ENCODE peak calls at places on chromosome 18, in seven cellular contexts. X is K562, L is GM12878, M is HCT116, N is HepG2, Q is endothelial cell of umbilical vein, W is H1. T is an unnamed sample.

GRCh38 chr18:46264255-46264654 is 160.1 kb downstream of the HAUS1 start:
- DNase-seq in X (peak), L (no peak), M (peak), N (peak), Q (peak), W (no peak), T (no peak)

GRCh38 chr18:79164696-79165095 is 95.5 kb downstream of the ATP9B start:
- DNase-seq in X (no peak), L (no peak), M (no peak), N (no peak), Q (no peak), W (no peak), T (no peak)

GRCh38 chr18:12659904-12660605 is 2.1 kb upstream of the SPIRE1 start:
- DNase-seq in X (peak), L (no peak), M (peak), N (peak), Q (peak), W (no peak), T (peak)

GRCh38 chr18:32770181-32770650 is 2.6 kb downstream of the KLHL14 start:
- DNase-seq in X (no peak), L (no peak), M (no peak), N (peak), Q (no peak), W (no peak), T (no peak)

GRCh38 chr18:55485666-55486065 is 102.3 kb downstream of the TCF4 start:
- DNase-seq in X (no peak), L (no peak), M (no peak), N (no peak), Q (no peak), W (no peak), T (peak)

GRCh38 chr18:43271593-43272432 is 5.5 kb downstream of the SYT4 start:
- DNase-seq in X (peak), L (no peak), M (peak), N (peak), Q (peak), W (no peak), T (peak)

GRCh38 chr18:615773-616172 is 19.0 kb downstream of the CLUL1 start:
- DNase-seq in X (no peak), L (no peak), M (no peak), N (no peak), Q (no peak), W (no peak), T (no peak)

GRCh38 chr18:56168049-56168781 is 470.2 kb downstream of the TXNL1 start:
- DNase-seq in X (no peak), L (no peak), M (no peak), N (no peak), Q (peak), W (peak), T (peak)

GRCh38 chr18:13271512-13271911 is 53.0 kb downstream of the LDLRAD4 start:
- DNase-seq in X (no peak), L (no peak), M (no peak), N (peak), Q (no peak), W (no peak), T (no peak)

GRCh38 chr18:13455960-13456471 is 237.5 kb downstream of the LDLRAD4 start:
- DNase-seq in X (no peak), L (peak), M (no peak), N (no peak), Q (no peak), W (no peak), T (no peak)

GRCh38 chr18:12842459-12843380 is 41.3 kb downstream of the PTPN2 start:
- DNase-seq in X (no peak), L (no peak), M (no peak), N (no peak), Q (no peak), W (no peak), T (no peak)

GRCh38 chr18:55878224-55878623 is 290.2 kb upstream of the TCF4 start:
- DNase-seq in X (no peak), L (no peak), M (no peak), N (no peak), Q (no peak), W (no peak), T (peak)

GRCh38 chr18:10413722-10414121 is 40.7 kb upstream of the APCDD1 start:
- DNase-seq in X (no peak), L (no peak), M (no peak), N (no peak), Q (no peak), W (no peak), T (no peak)

GRCh38 chr18:9082763-9083510 is 19.6 kb upstream of the NDUFV2 start:
- DNase-seq in X (no peak), L (peak), M (no peak), N (no peak), Q (no peak), W (no peak), T (no peak)

GRCh38 chr18:70442933-70443332 is 154.1 kb downstream of the SOCS6 start:
- DNase-seq in X (no peak), L (no peak), M (no peak), N (no peak), Q (no peak), W (no peak), T (no peak)

GRCh38 chr18:41323044-41323443 is 632.0 kb upstream of the PIK3C3 start:
- DNase-seq in X (no peak), L (no peak), M (no peak), N (no peak), Q (peak), W (no peak), T (peak)

GRCh38 chr18:8177330-8178016 is 431.8 kb upstream of the RAB12 start:
- DNase-seq in X (no peak), L (no peak), M (no peak), N (peak), Q (peak), W (no peak), T (peak)

GRCh38 chr18:45348974-45349373 is 266.3 kb upstream of the SLC14A2 start:
- DNase-seq in X (no peak), L (no peak), M (no peak), N (no peak), Q (no peak), W (no peak), T (no peak)

GRCh38 chr18:6876646-6877045 is 147.1 kb downstream of the ARHGAP28 start:
- DNase-seq in X (no peak), L (no peak), M (no peak), N (no peak), Q (no peak), W (no peak), T (peak)

GRCh38 chr18:33562741-33563140 is 15.3 kb upstream of the ASXL3 start:
- DNase-seq in X (no peak), L (no peak), M (no peak), N (no peak), Q (no peak), W (no peak), T (no peak)

GRCh38 chr18:26071020-26071419 is 19.4 kb downstream of the SS18 start:
- DNase-seq in X (no peak), L (no peak), M (no peak), N (no peak), Q (no peak), W (no peak), T (no peak)

GRCh38 chr18:24999650-25000267 is 352.2 kb downstream of the ZNF521 start:
- DNase-seq in X (no peak), L (no peak), M (no peak), N (no peak), Q (no peak), W (no peak), T (no peak)
- H3K9ac ChIP-seq in X (no peak), L (no peak), M (no peak), N (no peak), Q (no peak), W (no peak), T (no peak)

DNA sequence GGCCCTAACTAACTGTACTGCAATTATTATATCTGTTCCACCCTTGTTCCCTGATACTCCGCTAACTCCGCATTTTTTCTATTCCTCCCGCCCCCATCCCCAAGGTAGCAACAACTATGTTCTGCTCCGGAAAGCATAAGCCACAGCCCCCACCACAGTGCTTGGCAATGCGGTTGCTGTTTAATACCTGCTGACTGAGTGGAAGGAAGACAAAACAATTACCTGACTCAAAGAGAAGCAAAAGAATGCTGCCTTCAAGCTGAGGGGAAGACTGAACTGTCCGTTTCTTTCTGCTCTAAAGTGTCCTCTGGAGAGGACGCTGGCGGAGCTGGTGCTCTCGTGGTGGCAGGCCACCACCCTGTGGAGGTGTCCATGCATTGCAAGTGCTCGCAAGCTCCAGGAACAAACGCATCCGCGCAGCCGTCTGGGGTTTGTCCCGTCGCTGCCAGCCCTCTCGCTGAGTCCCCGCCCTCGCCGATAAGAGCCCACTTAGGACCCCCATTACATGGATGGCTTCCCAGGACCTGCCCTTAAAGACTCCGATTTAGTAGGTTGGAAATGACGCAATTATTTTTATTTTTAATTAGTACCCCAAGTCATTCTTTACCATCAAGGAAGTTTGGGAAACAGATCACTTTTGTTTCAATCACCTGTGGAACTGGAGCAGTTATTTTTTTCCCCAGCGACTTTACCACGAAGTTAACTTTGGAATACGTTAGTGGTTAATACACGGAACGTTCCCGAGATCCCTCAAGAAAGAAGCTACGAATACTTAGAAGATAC is 1.6 kb upstream of the MYL12A start:
- DNase-seq in X (peak), L (no peak), M (peak), N (peak), Q (peak), W (peak), T (peak)
- TF ChIP-seq POLR2A in X (no peak), L (peak), M (no peak), N (peak), Q (no peak), W (peak), T (peak)

GRCh38 chr18:2857491-2858063 is 10.8 kb downstream of the EMILIN2 start:
- DNase-seq in X (no peak), L (no peak), M (no peak), N (no peak), Q (no peak), W (no peak), T (peak)
- H3K9ac ChIP-seq in X (peak), L (no peak), M (no peak), N (no peak), Q (no peak), W (no peak), T (no peak)

GRCh38 chr18:74217476-74218143 is 69.3 kb downstream of the TIMM21 start:
- DNase-seq in X (no peak), L (no peak), M (no peak), N (no peak), Q (no peak), W (no peak), T (no peak)
- TF ChIP-seq POLR2A in X (no peak), L (no peak), M (no peak), N (no peak), Q (no peak), W (no peak), T (no peak)

GRCh38 chr18:76522551-76522950 is 27.5 kb upstream of the ZNF516 start:
- DNase-seq in X (no peak), L (no peak), M (no peak), N (no peak), Q (no peak), W (no peak), T (no peak)

GRCh38 chr18:76521367-76521766 is 26.3 kb upstream of the ZNF516 start:
- DNase-seq in X (no peak), L (no peak), M (no peak), N (no peak), Q (no peak), W (no peak), T (no peak)

GRCh38 chr18:76524477-76524876 is 29.4 kb upstream of the ZNF516 start:
- DNase-seq in X (no peak), L (no peak), M (no peak), N (no peak), Q (no peak), W (no peak), T (no peak)

GRCh38 chr18:76519156-76519549 is 24.1 kb upstream of the ZNF516 start:
- DNase-seq in X (no peak), L (no peak), M (no peak), N (no peak), Q (peak), W (no peak), T (no peak)

DNA sequence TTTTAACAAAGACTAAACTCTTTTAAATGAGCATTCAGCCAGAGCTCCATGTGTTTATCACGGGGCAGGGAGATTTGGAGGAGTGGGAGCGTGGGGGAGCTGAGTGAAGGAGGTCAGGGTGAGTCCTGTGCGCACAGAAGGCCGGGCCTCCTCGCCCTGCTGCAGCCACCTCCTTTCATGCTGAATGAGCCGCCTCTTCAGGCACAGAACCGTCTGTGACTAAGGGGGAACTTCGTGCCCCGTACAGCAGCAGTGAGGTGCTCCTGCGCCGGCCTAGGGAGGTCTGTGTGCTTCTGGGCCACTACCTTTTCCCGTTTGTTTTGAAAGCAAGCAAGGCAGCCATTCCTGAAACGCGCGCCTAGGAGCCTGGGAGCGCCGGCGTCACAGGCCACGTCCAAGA is 27.1 kb upstream of the ZNF516 start:
- DNase-seq in X (no peak), L (no peak), M (no peak), N (no peak), Q (no peak), W (no peak), T (no peak)
- H3K9ac ChIP-seq in X (no peak), L (no peak), M (no peak), N (no peak), Q (no peak), W (no peak), T (no peak)

GRCh38 chr18:24819141-24819890 is 358.9 kb downstream of the HRH4 start:
- DNase-seq in X (no peak), L (no peak), M (no peak), N (no peak), Q (no peak), W (no peak), T (no peak)
- TF ChIP-seq POLR2A in X (no peak), L (no peak), M (no peak), N (no peak), Q (no peak), W (no peak), T (no peak)

DNA sequence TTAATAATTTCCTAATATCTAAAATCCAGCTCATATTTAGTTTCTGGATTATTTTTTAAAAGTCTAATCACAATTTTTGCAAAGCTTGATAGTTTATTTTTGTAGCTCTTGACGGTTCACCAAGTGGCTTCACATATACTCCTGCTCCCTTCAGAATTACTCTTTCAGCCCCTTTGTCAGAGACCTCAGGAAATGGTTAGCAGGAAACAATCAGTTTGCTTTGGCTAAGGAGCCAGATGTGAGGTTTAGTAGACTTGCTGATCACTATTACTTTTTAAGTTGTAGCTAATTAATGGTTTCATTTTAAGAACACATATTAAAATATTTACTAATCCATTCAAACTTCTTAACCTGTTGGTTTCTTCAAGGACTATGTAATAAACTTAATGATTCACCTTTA is 2.3 kb downstream of the RBBP8 start:
- DNase-seq in X (no peak), L (no peak), M (no peak), N (no peak), Q (peak), W (no peak), T (no peak)
- H3K9ac ChIP-seq in X (no peak), L (no peak), M (no peak), N (no peak), Q (no peak), W (no peak), T (no peak)

DNA sequence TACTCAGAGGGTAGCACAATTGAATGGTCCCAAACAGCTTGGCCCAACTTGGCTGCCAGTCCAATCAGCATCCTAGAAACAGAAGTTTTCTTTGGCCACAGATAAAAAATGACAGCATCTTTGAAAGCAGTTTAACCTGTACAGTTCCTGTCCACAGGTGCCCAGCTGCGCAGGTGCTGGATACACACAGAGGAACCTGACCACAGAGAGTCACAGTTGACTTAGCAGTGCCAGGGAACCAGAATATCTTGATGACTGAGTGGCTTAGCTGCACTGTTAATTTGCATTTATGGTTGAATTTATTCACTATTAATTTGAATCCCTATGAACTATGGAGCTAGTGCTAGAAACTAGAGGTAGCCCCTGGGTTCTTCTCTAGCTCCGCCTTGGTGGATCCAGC is 93.7 kb downstream of the TPGS2 start:
- DNase-seq in X (no peak), L (no peak), M (no peak), N (no peak), Q (no peak), W (no peak), T (no peak)
- TF ChIP-seq POLR2A in X (no peak), L (no peak), M (no peak), N (no peak), Q (no peak), W (no peak), T (no peak)

DNA sequence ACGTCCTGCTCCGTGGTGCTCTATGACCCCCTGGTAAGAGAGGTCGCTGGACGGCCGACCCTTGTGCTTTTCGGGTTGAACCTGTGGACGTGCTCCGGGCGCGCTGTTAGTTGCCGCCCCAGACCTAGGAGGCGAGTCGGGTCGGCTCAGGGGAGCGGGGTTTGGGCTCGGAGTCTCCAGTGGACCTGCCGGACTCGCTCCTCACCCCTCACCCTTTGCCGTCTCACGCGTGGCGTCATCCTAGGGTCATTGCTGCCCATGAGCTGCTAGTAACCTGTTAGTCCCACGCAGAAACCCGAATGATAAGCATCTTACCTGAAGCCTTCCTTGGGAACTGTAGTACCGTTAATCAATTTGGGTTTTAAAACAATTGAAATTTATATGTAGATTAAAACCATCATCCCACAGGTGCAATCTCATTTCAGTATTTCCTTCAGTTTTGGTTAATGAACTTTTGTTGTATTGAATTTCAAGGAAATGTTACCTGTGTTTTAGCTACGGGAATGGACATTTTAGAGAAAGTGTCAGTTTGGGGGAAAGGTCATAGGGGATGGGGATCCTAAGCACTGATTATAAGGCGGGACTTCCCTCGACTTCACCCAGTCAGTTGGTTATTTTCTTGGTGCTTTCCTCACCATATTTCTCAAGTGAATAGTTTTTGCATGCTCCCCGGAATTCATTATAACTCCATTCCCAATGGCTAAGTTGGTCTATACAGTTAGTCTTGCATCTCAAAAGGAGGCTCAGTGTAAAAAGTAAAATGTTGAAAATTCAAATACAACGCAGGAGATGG is 536 bp downstream of the ELP2 start:
- DNase-seq in X (peak), L (no peak), M (no peak), N (no peak), Q (no peak), W (no peak), T (peak)
- H3K9ac ChIP-seq in X (peak), L (peak), M (peak), N (peak), Q (peak), W (peak), T (peak)

T was measured in IMR-90.